ENCODE peak calls at places on chromosome 6, in five cellular contexts. One of them, this sample, is unnamed. For H3K9me3, the result is how much of the 10 kb centered on the place peaks cover.

GRCh38 chr6:3403244-3404154 is 53.4 kb downstream of the SLC22A23 start:
- DNase-seq in mammary epithelial cell: peak
- DNase-seq in heart right ventricle: no peak
- DNase-seq in HCT116: no peak
- DNase-seq in heart left ventricle: no peak
- DNase-seq in this sample: no peak

GRCh38 chr6:108175592-108176279 is 9.9 kb downstream of the NR2E1 start:
- DNase-seq in mammary epithelial cell: no peak
- DNase-seq in heart right ventricle: no peak
- DNase-seq in HCT116: no peak
- DNase-seq in heart left ventricle: no peak
- DNase-seq in this sample: no peak

GRCh38 chr6:111148110-111148509 is 60.8 kb downstream of the SLC16A10 start:
- DNase-seq in mammary epithelial cell: no peak
- DNase-seq in heart right ventricle: no peak
- DNase-seq in HCT116: no peak
- DNase-seq in heart left ventricle: no peak
- DNase-seq in this sample: no peak

GRCh38 chr6:75307364-75308004 is 22.9 kb upstream of the TMEM30A start:
- DNase-seq in mammary epithelial cell: no peak
- DNase-seq in heart right ventricle: no peak
- DNase-seq in HCT116: no peak
- DNase-seq in heart left ventricle: no peak
- DNase-seq in this sample: no peak

GRCh38 chr6:119929121-119929520 is 579.6 kb upstream of the MAN1A1 start:
- DNase-seq in mammary epithelial cell: no peak
- DNase-seq in heart right ventricle: no peak
- DNase-seq in HCT116: no peak
- DNase-seq in heart left ventricle: no peak
- DNase-seq in this sample: no peak

GRCh38 chr6:37667050-37667814 is 30.5 kb downstream of the MDGA1 start:
- DNase-seq in mammary epithelial cell: no peak
- DNase-seq in heart right ventricle: no peak
- DNase-seq in HCT116: no peak
- DNase-seq in heart left ventricle: no peak
- DNase-seq in this sample: no peak

GRCh38 chr6:25009351-25009750 is 73.6 kb upstream of the RIPOR2 start:
- DNase-seq in mammary epithelial cell: no peak
- DNase-seq in heart right ventricle: no peak
- DNase-seq in HCT116: no peak
- DNase-seq in heart left ventricle: no peak
- DNase-seq in this sample: no peak

GRCh38 chr6:14816106-14816864 is 429.6 kb upstream of the JARID2 start:
- DNase-seq in mammary epithelial cell: peak
- DNase-seq in heart right ventricle: no peak
- DNase-seq in HCT116: no peak
- DNase-seq in heart left ventricle: no peak
- DNase-seq in this sample: no peak

GRCh38 chr6:27871919-27872633 is 40.1 kb downstream of the OR2B2 start:
- DNase-seq in mammary epithelial cell: peak
- DNase-seq in heart right ventricle: peak
- DNase-seq in HCT116: no peak
- DNase-seq in heart left ventricle: peak
- DNase-seq in this sample: peak

GRCh38 chr6:2791124-2792050 is 26.2 kb downstream of the WRNIP1 start:
- DNase-seq in mammary epithelial cell: peak
- DNase-seq in heart right ventricle: peak
- DNase-seq in HCT116: peak
- DNase-seq in heart left ventricle: no peak
- DNase-seq in this sample: peak

GRCh38 chr6:154156135-154156948 is 117.3 kb downstream of the OPRM1 start:
- DNase-seq in mammary epithelial cell: no peak
- DNase-seq in heart right ventricle: peak
- DNase-seq in HCT116: peak
- DNase-seq in heart left ventricle: no peak
- DNase-seq in this sample: peak

GRCh38 chr6:26412225-26412624 is 10.2 kb downstream of the BTN3A1 start:
- DNase-seq in mammary epithelial cell: no peak
- DNase-seq in heart right ventricle: no peak
- DNase-seq in HCT116: no peak
- DNase-seq in heart left ventricle: no peak
- DNase-seq in this sample: no peak

GRCh38 chr6:111011360-111012142 is 29.7 kb downstream of the RPF2 start:
- DNase-seq in mammary epithelial cell: peak
- DNase-seq in heart right ventricle: no peak
- DNase-seq in HCT116: peak
- DNase-seq in heart left ventricle: no peak
- DNase-seq in this sample: no peak

GRCh38 chr6:144443157-144443556 is 158.0 kb downstream of the UTRN start:
- DNase-seq in mammary epithelial cell: no peak
- DNase-seq in heart right ventricle: no peak
- DNase-seq in HCT116: no peak
- DNase-seq in heart left ventricle: no peak
- DNase-seq in this sample: no peak
- H3K9me3 ChIP-seq in mammary epithelial cell: under half
- H3K9me3 ChIP-seq in heart right ventricle: under half
- H3K9me3 ChIP-seq in HCT116: under half
- H3K9me3 ChIP-seq in heart left ventricle: under half
- H3K9me3 ChIP-seq in this sample: under half

GRCh38 chr6:47509937-47510336 is 32.3 kb downstream of the CD2AP start:
- DNase-seq in mammary epithelial cell: no peak
- DNase-seq in heart right ventricle: no peak
- DNase-seq in HCT116: no peak
- DNase-seq in heart left ventricle: no peak
- DNase-seq in this sample: no peak
- H3K9me3 ChIP-seq in mammary epithelial cell: under half
- H3K9me3 ChIP-seq in heart right ventricle: under half
- H3K9me3 ChIP-seq in HCT116: under half
- H3K9me3 ChIP-seq in heart left ventricle: under half
- H3K9me3 ChIP-seq in this sample: under half

GRCh38 chr6:31340228-31340627 is 16.8 kb downstream of the HLA-B start:
- DNase-seq in mammary epithelial cell: no peak
- DNase-seq in heart right ventricle: no peak
- DNase-seq in HCT116: no peak
- DNase-seq in heart left ventricle: no peak
- DNase-seq in this sample: no peak

GRCh38 chr6:31336872-31337496 is 20.0 kb downstream of the HLA-B start:
- DNase-seq in mammary epithelial cell: peak
- DNase-seq in heart right ventricle: no peak
- DNase-seq in HCT116: peak
- DNase-seq in heart left ventricle: no peak
- DNase-seq in this sample: no peak

GRCh38 chr6:31345026-31345730 is 11.8 kb downstream of the HLA-B start:
- DNase-seq in mammary epithelial cell: no peak
- DNase-seq in heart right ventricle: no peak
- DNase-seq in HCT116: no peak
- DNase-seq in heart left ventricle: no peak
- DNase-seq in this sample: no peak

GRCh38 chr6:31339210-31339609 is 17.8 kb downstream of the HLA-B start:
- DNase-seq in mammary epithelial cell: no peak
- DNase-seq in heart right ventricle: no peak
- DNase-seq in HCT116: no peak
- DNase-seq in heart left ventricle: no peak
- DNase-seq in this sample: no peak
- H3K9me3 ChIP-seq in mammary epithelial cell: under half
- H3K9me3 ChIP-seq in heart right ventricle: under half
- H3K9me3 ChIP-seq in HCT116: under half
- H3K9me3 ChIP-seq in heart left ventricle: under half
- H3K9me3 ChIP-seq in this sample: under half

GRCh38 chr6:22451960-22452359 is 117.4 kb upstream of the HDGFL1 start:
- DNase-seq in mammary epithelial cell: no peak
- DNase-seq in heart right ventricle: no peak
- DNase-seq in HCT116: no peak
- DNase-seq in heart left ventricle: no peak
- DNase-seq in this sample: no peak
- H3K9me3 ChIP-seq in mammary epithelial cell: under half
- H3K9me3 ChIP-seq in heart right ventricle: under half
- H3K9me3 ChIP-seq in HCT116: under half
- H3K9me3 ChIP-seq in heart left ventricle: under half
- H3K9me3 ChIP-seq in this sample: under half

GRCh38 chr6:168009331-168009730 is 11.9 kb downstream of the KIF25 start:
- DNase-seq in mammary epithelial cell: no peak
- DNase-seq in heart right ventricle: no peak
- DNase-seq in HCT116: no peak
- DNase-seq in heart left ventricle: no peak
- DNase-seq in this sample: no peak
- H3K9me3 ChIP-seq in mammary epithelial cell: under half
- H3K9me3 ChIP-seq in heart right ventricle: under half
- H3K9me3 ChIP-seq in HCT116: under half
- H3K9me3 ChIP-seq in heart left ventricle: under half
- H3K9me3 ChIP-seq in this sample: under half

GRCh38 chr6:50305660-50306059 is 255.9 kb upstream of the DEFB112 start:
- DNase-seq in mammary epithelial cell: peak
- DNase-seq in heart right ventricle: no peak
- DNase-seq in HCT116: no peak
- DNase-seq in heart left ventricle: no peak
- DNase-seq in this sample: no peak
- H3K9me3 ChIP-seq in mammary epithelial cell: under half
- H3K9me3 ChIP-seq in heart right ventricle: under half
- H3K9me3 ChIP-seq in HCT116: under half
- H3K9me3 ChIP-seq in heart left ventricle: under half
- H3K9me3 ChIP-seq in this sample: under half

DNA sequence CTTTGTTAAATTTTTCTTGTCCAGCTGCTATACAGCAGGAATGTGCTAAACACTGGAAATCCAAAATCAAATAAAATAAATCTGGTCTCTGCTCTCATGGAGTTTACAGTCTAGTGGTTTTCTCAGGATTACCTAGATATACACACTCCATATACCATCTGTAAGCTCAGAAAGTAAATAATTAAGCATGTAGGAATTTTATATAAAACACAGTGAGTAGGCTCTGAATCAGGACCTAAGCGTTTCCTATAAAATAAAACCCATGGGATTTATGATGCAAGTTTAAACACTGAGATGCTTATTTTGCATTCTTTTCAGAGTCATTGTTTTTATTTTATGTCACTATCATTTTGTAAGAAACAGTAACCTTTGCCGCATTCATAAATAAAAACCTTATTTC is 29.7 kb upstream of the UFL1 start:
- DNase-seq in mammary epithelial cell: no peak
- DNase-seq in heart right ventricle: no peak
- DNase-seq in HCT116: no peak
- DNase-seq in heart left ventricle: no peak
- DNase-seq in this sample: no peak
- H3K9me3 ChIP-seq in mammary epithelial cell: under half
- H3K9me3 ChIP-seq in heart right ventricle: under half
- H3K9me3 ChIP-seq in HCT116: under half
- H3K9me3 ChIP-seq in heart left ventricle: under half
- H3K9me3 ChIP-seq in this sample: under half

GRCh38 chr6:113564401-113565161 is 292.6 kb upstream of the MARCKS start:
- DNase-seq in mammary epithelial cell: no peak
- DNase-seq in heart right ventricle: peak
- DNase-seq in HCT116: no peak
- DNase-seq in heart left ventricle: peak
- DNase-seq in this sample: no peak
- H3K9me3 ChIP-seq in mammary epithelial cell: under half
- H3K9me3 ChIP-seq in heart right ventricle: under half
- H3K9me3 ChIP-seq in HCT116: under half
- H3K9me3 ChIP-seq in heart left ventricle: under half
- H3K9me3 ChIP-seq in this sample: under half

This sample was measured in T-helper 17 cell.